ENCODE peak calls at places on chromosomes 4 and X, in five cellular contexts. Q is testis, W is H1, Y is breast epithelium, J is stomach. O is an unnamed sample. For H3K4me1, the result is how much of the 10 kb centered on the place peaks cover.

GRCh38 chr4:87973283-87974169 is 2.0 kb upstream of the SPP1 start:
- DNase-seq in Y (no peak), W (peak), Q (peak), J (peak), O (peak)

GRCh38 chrX:53320543-53321215 is 39.3 kb upstream of the IQSEC2 start:
- DNase-seq in Q (no peak), J (peak), W (no peak), Y (no peak), O (no peak)

GRCh38 chr4:138162259-138162658 is 79.9 kb downstream of the SLC7A11 start:
- DNase-seq in W (no peak), Y (no peak), J (no peak), Q (no peak), O (no peak)

GRCh38 chrX:21943460-21944135 is 3.1 kb downstream of the SMS start:
- DNase-seq in J (no peak), W (no peak), Y (no peak), Q (no peak), O (no peak)

GRCh38 chr4:158606969-158607368 is 64.7 kb downstream of the C4orf46 start:
- DNase-seq in Q (no peak), J (no peak), W (no peak), Y (no peak), O (no peak)

GRCh38 chr4:56506110-56506705 is 617 bp downstream of the ARL9 start:
- DNase-seq in Q (peak), Y (no peak), J (no peak), W (peak), O (peak)

GRCh38 chr4:141081921-141082381 is 51.3 kb downstream of the RNF150 start:
- DNase-seq in Q (no peak), W (no peak), J (no peak), Y (no peak), O (no peak)

GRCh38 chr4:143355540-143356217 is 19.0 kb downstream of the GAB1 start:
- DNase-seq in J (no peak), Y (no peak), W (no peak), Q (no peak), O (no peak)

GRCh38 chrX:52380993-52381392 is 12.2 kb downstream of the XAGE2 start:
- DNase-seq in Q (no peak), Y (no peak), J (no peak), W (no peak), O (no peak)

GRCh38 chr4:90536408-90536807 is 409.2 kb downstream of the CCSER1 start:
- DNase-seq in W (no peak), J (no peak), Q (no peak), Y (no peak), O (no peak)

GRCh38 chrX:119870626-119871131 is 854 bp downstream of the RNF113A start:
- DNase-seq in Y (no peak), J (no peak), W (no peak), Q (peak), O (no peak)

GRCh38 chrX:84216406-84216805 is 28.4 kb upstream of the RPS6KA6 start:
- DNase-seq in W (no peak), Y (no peak), J (no peak), Q (no peak), O (no peak)

DNA sequence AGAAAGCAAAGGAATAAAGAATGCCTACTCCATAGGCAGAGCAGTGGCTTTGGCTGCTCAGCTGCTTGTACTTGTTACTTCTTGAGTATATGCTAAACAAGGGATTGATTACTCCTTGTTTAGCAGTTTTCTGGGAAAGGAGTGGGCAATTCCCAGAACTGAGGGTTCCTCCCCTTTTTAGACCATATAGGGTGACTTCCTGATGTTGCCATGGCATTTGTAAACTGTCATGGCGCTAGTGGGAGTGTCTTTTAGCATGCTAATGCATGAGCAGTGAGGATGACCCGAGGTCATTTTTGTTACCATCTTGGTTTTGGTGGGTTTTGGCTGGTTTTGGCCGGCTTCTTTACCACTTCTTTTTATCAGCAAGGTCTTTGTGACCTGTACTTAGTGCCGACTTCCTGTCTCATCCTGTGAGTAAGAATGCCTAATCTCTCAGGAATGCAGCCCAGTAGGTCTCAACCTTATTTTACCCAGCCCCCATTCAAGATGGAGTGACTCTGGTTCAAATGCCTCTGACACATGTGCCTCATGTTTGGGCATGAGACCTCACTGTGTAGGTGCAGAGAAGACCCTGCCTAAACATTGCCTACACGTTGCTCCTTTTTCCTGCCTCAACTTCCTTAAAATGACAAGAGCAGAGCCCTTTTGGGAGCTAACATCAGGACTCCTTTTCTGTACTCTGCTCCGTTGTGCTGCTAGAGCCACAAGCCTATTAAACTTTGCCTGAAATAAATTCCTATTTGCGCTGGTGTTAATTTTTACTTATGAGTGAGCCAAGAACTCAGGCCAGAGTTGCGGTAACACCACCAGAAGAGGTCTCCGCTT is 21.0 kb upstream of the UBA6 start:
- DNase-seq in Y (no peak), Q (no peak), J (no peak), W (no peak), O (no peak)
- TF ChIP-seq POLR2A in Y (no peak), Q (no peak), J (no peak), W (no peak), O (no peak)

GRCh38 chrX:71227370-71228062 is 4.5 kb downstream of the GJB1 start:
- DNase-seq in Q (no peak), Y (no peak), J (no peak), W (no peak), O (no peak)
- H3K4me1 ChIP-seq in Q (under half), Y (under half), J (under half), W (under half), O (under half)

GRCh38 chr4:186755550-186756519 is 32.2 kb upstream of the FAT1 start:
- DNase-seq in Q (no peak), J (no peak), Y (no peak), W (no peak), O (no peak)
- TF ChIP-seq POLR2A in Q (no peak), J (no peak), Y (no peak), W (no peak), O (no peak)

GRCh38 chrX:42772874-42773273 is 5.1 kb downstream of the PPP1R2C start:
- DNase-seq in Q (no peak), J (no peak), W (no peak), Y (no peak), O (no peak)
- H3K4me1 ChIP-seq in Q (under half), J (under half), W (under half), Y (under half), O (under half)

GRCh38 chr4:36872679-36873078 is 371.9 kb upstream of the NWD2 start:
- DNase-seq in W (no peak), Q (no peak), Y (no peak), J (no peak), O (no peak)
- TF ChIP-seq POLR2A in W (no peak), Q (no peak), Y (no peak), J (no peak), O (no peak)

DNA sequence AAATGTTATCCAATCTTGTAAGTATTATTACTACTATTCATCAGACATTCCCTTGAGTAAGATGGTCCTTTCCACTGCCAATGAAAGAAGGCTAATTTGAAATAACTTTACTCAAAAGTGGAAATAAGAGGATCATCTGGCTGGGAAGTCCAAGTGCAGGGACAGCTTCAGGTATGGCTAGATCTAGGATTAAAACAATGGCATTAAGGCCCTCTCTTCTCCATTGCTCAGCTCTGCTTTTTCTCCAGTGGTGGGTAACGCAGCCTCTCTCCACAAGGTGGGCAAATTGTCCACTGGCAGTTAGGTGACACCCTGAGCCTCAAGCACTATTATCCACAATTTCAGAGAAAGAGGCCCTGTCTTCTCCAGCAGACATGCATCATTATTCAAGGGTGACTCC is 66.7 kb upstream of the PGM2 start:
- DNase-seq in Q (no peak), Y (no peak), W (no peak), J (no peak), O (no peak)
- H3K4me1 ChIP-seq in Q (under half), Y (under half), W (under half), J (under half), O (under half)

GRCh38 chrX:49192722-49193328 is 6.7 kb upstream of the PRICKLE3 start:
- DNase-seq in W (no peak), J (no peak), Q (peak), Y (no peak), O (no peak)

GRCh38 chrX:49191033-49191871 is 5.1 kb upstream of the PRICKLE3 start:
- DNase-seq in J (peak), Y (peak), Q (peak), W (peak), O (peak)

GRCh38 chrX:49188468-49189076 is 2.4 kb upstream of the PRICKLE3 start:
- DNase-seq in Y (no peak), J (no peak), Q (no peak), W (no peak), O (no peak)

GRCh38 chrX:49193542-49193964 is 6.4 kb downstream of the SYP start:
- DNase-seq in Y (no peak), J (no peak), Q (no peak), W (no peak), O (no peak)

DNA sequence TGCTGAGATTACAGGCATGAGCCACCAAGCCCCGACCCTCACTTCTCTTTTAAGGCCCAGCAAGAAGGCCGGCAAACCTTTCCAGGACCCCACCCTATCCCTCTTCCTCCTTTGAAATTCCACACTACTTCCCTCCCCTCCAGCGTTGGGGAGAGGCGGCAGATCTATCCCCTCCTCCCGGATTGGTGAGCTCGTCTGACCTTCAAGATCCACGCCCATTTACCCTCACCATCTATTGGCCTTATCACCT is 4.5 kb upstream of the PRICKLE3 start:
- DNase-seq in W (peak), J (no peak), Q (no peak), Y (no peak), O (no peak)
- TF ChIP-seq POLR2A in W (no peak), J (no peak), Q (no peak), Y (peak), O (peak)

GRCh38 chrX:12954376-12954775 is 20.5 kb upstream of the TMSB4X start:
- DNase-seq in Y (no peak), W (no peak), Q (no peak), J (no peak), O (no peak)
- H3K4me1 ChIP-seq in Y (under half), W (under half), Q (under half), J (under half), O (under half)

O was measured in ovary.